ENCODE peak calls at places on chromosomes 1 and 21, in six cellular contexts. W, S, O, N, E and D are unnamed samples.

GRCh38 chr21:19535356-19535755 is 1131.8 kb upstream of the TMPRSS15 start:
- DNase-seq in S (no peak), N (no peak), O (no peak), W (no peak), E (no peak), D (no peak)

GRCh38 chr21:44779417-44780139 is 22.0 kb downstream of the UBE2G2 start:
- DNase-seq in S (no peak), E (peak), W (no peak), N (no peak), O (no peak), D (no peak)

GRCh38 chr1:158570480-158570879 is at the start of gene OR6P1:
- DNase-seq in W (no peak), E (no peak), O (no peak), S (no peak), N (no peak), D (no peak)

GRCh38 chr1:109361114-109361513 is 36.6 kb downstream of the SORT1 start:
- DNase-seq in S (no peak), O (no peak), W (no peak), E (no peak), N (no peak), D (no peak)

GRCh38 chr21:37748351-37748750 is 167.9 kb downstream of the KCNJ6 start:
- DNase-seq in S (no peak), N (no peak), W (no peak), O (no peak), E (no peak), D (no peak)

GRCh38 chr21:41956926-41957729 is 3.3 kb upstream of the C2CD2 start:
- DNase-seq in W (peak), S (no peak), O (no peak), N (no peak), E (peak), D (no peak)

GRCh38 chr1:244273845-244274619 is 177.7 kb downstream of the ADSS2 start:
- DNase-seq in E (peak), O (no peak), W (no peak), N (peak), S (no peak), D (no peak)

GRCh38 chr1:38308780-38309179 is 262.2 kb upstream of the POU3F1 start:
- DNase-seq in E (peak), N (no peak), O (no peak), S (no peak), W (no peak), D (no peak)

GRCh38 chr1:2253036-2253796 is 25.1 kb downstream of the SKI start:
- DNase-seq in S (no peak), O (no peak), E (no peak), N (no peak), W (no peak), D (no peak)

GRCh38 chr1:184867866-184868585 is 106.3 kb downstream of the NIBAN1 start:
- DNase-seq in O (no peak), S (no peak), E (no peak), W (no peak), N (no peak), D (no peak)

GRCh38 chr1:156033011-156033410 is 12.3 kb upstream of the SSR2 start:
- DNase-seq in S (no peak), W (no peak), N (no peak), O (no peak), E (no peak), D (no peak)

GRCh38 chr1:164320780-164321683 is 238.0 kb upstream of the PBX1 start:
- DNase-seq in S (no peak), W (no peak), N (no peak), O (no peak), E (no peak), D (peak)

GRCh38 chr21:36776981-36777617 is 78.2 kb downstream of the SIM2 start:
- DNase-seq in E (no peak), W (no peak), S (no peak), O (no peak), N (no peak), D (no peak)